ENCODE peak calls at places on chromosomes 7 and 10, in nine cellular contexts. One of them, this sample, is unnamed.

GRCh38 chr10:49053998-49054692 is 61.2 kb downstream of the VSTM4 start:
- DNase-seq in K562: no peak
- DNase-seq in HCT116: no peak
- DNase-seq in stomach: no peak
- DNase-seq in IMR-90: no peak
- DNase-seq in transverse colon: no peak
- DNase-seq in ovary: no peak
- DNase-seq in A549: no peak
- DNase-seq in GM12891: no peak
- DNase-seq in this sample: no peak

GRCh38 chr10:70889291-70889690 is 926 bp upstream of the PCBD1 start:
- DNase-seq in IMR-90: no peak
- DNase-seq in GM12891: no peak
- DNase-seq in K562: no peak
- DNase-seq in transverse colon: no peak
- DNase-seq in HCT116: no peak
- DNase-seq in stomach: no peak
- DNase-seq in ovary: no peak
- DNase-seq in A549: no peak
- DNase-seq in this sample: no peak

GRCh38 chr7:128876978-128877755 is 14.5 kb downstream of the ATP6V1F start:
- DNase-seq in transverse colon: no peak
- DNase-seq in IMR-90: no peak
- DNase-seq in ovary: peak
- DNase-seq in HCT116: no peak
- DNase-seq in stomach: no peak
- DNase-seq in K562: no peak
- DNase-seq in A549: no peak
- DNase-seq in GM12891: no peak
- DNase-seq in this sample: no peak

GRCh38 chr10:100978896-100979185 is 8.5 kb downstream of the MRPL43 start:
- DNase-seq in GM12891: no peak
- DNase-seq in HCT116: no peak
- DNase-seq in stomach: no peak
- DNase-seq in IMR-90: no peak
- DNase-seq in K562: no peak
- DNase-seq in transverse colon: no peak
- DNase-seq in A549: no peak
- DNase-seq in ovary: no peak
- DNase-seq in this sample: no peak

GRCh38 chr7:7178081-7178480 is 4.3 kb upstream of the C1GALT1 start:
- DNase-seq in GM12891: no peak
- DNase-seq in IMR-90: no peak
- DNase-seq in stomach: no peak
- DNase-seq in ovary: no peak
- DNase-seq in HCT116: no peak
- DNase-seq in transverse colon: no peak
- DNase-seq in K562: no peak
- DNase-seq in A549: no peak
- DNase-seq in this sample: no peak

GRCh38 chr10:57579926-57580325 is 687.8 kb downstream of the IPMK start:
- DNase-seq in IMR-90: peak
- DNase-seq in HCT116: no peak
- DNase-seq in transverse colon: no peak
- DNase-seq in stomach: no peak
- DNase-seq in GM12891: no peak
- DNase-seq in ovary: no peak
- DNase-seq in K562: no peak
- DNase-seq in A549: peak
- DNase-seq in this sample: no peak

GRCh38 chr7:16078076-16078952 is 343.0 kb downstream of the CRPPA start:
- DNase-seq in GM12891: no peak
- DNase-seq in HCT116: peak
- DNase-seq in A549: peak
- DNase-seq in ovary: no peak
- DNase-seq in K562: peak
- DNase-seq in stomach: no peak
- DNase-seq in transverse colon: no peak
- DNase-seq in IMR-90: peak
- DNase-seq in this sample: no peak

GRCh38 chr7:30469303-30469702 is 9.3 kb downstream of the NOD1 start:
- DNase-seq in A549: peak
- DNase-seq in GM12891: no peak
- DNase-seq in HCT116: peak
- DNase-seq in IMR-90: peak
- DNase-seq in ovary: peak
- DNase-seq in stomach: no peak
- DNase-seq in K562: no peak
- DNase-seq in transverse colon: peak
- DNase-seq in this sample: peak

GRCh38 chr7:10412426-10413019 is 561.1 kb upstream of the PHF14 start:
- DNase-seq in GM12891: no peak
- DNase-seq in HCT116: peak
- DNase-seq in IMR-90: peak
- DNase-seq in stomach: no peak
- DNase-seq in K562: peak
- DNase-seq in A549: peak
- DNase-seq in ovary: no peak
- DNase-seq in transverse colon: no peak
- DNase-seq in this sample: no peak

GRCh38 chr10:71921319-71922027 is 42.7 kb upstream of the CHST3 start:
- DNase-seq in ovary: peak
- DNase-seq in transverse colon: peak
- DNase-seq in IMR-90: no peak
- DNase-seq in GM12891: no peak
- DNase-seq in stomach: no peak
- DNase-seq in A549: no peak
- DNase-seq in K562: no peak
- DNase-seq in HCT116: no peak
- DNase-seq in this sample: no peak

GRCh38 chr7:46616636-46617035 is 695.6 kb upstream of the IGFBP3 start:
- DNase-seq in K562: no peak
- DNase-seq in transverse colon: no peak
- DNase-seq in stomach: no peak
- DNase-seq in HCT116: no peak
- DNase-seq in ovary: no peak
- DNase-seq in GM12891: no peak
- DNase-seq in A549: no peak
- DNase-seq in IMR-90: peak
- DNase-seq in this sample: no peak

GRCh38 chr7:141145630-141145982 is 71.7 kb downstream of the TMEM178B start:
- DNase-seq in A549: no peak
- DNase-seq in ovary: no peak
- DNase-seq in GM12891: no peak
- DNase-seq in stomach: no peak
- DNase-seq in HCT116: no peak
- DNase-seq in transverse colon: no peak
- DNase-seq in IMR-90: no peak
- DNase-seq in K562: no peak
- DNase-seq in this sample: no peak

GRCh38 chr10:35937538-35937937 is 295.4 kb upstream of the FZD8 start:
- DNase-seq in GM12891: no peak
- DNase-seq in HCT116: no peak
- DNase-seq in K562: no peak
- DNase-seq in ovary: no peak
- DNase-seq in transverse colon: no peak
- DNase-seq in IMR-90: no peak
- DNase-seq in A549: no peak
- DNase-seq in stomach: no peak
- DNase-seq in this sample: no peak

DNA sequence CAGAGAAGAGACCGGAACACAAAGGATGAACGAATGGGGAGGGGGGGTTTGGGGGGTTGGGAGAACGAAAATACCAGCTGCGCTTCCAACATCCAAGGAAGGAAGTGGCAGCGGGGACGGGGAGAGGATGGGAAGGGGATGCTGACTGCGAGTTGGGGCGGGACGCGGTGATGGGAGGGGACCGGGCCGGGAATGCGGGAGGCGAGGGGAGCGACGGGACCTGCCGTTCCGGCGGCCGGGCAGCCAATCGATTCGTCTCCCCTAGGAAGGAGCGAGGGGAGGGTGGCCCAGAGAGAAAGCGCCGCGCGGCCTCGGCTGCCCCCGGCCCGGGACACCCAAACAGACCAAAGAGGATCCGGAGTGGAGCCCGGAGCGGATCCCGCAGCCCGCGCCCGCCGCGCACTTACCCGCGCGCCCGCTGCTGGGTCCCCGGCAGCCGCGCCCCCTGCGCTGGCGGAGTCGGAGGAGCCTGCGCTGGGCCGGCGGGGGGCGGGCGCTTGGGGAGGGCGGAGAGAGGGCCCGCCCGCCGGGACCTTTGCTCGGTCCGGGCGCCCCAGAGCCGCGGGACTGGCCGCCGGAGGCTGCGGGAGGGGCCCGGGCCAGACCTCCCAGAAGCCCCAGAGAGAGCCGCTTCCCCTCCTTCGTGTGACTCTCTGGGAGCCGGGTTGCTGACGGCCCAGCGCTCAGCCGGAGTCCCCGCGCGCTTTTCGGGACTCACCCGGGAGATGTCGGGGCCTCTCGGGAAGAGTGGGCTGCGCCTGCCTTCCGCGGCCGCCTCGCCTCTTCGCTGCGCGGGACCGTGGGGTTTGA is at the start of gene GSDME:
- DNase-seq in transverse colon: peak
- DNase-seq in stomach: peak
- DNase-seq in IMR-90: peak
- DNase-seq in HCT116: no peak
- DNase-seq in A549: peak
- DNase-seq in ovary: peak
- DNase-seq in GM12891: peak
- DNase-seq in K562: peak
- DNase-seq in this sample: no peak
- TF ChIP-seq POLR2A in transverse colon: no peak
- TF ChIP-seq POLR2A in stomach: no peak
- TF ChIP-seq POLR2A in IMR-90: no peak
- TF ChIP-seq POLR2A in HCT116: peak
- TF ChIP-seq POLR2A in A549: no peak
- TF ChIP-seq POLR2A in ovary: peak
- TF ChIP-seq POLR2A in GM12891: no peak
- TF ChIP-seq POLR2A in K562: no peak
- TF ChIP-seq POLR2A in this sample: no peak

GRCh38 chr10:104231784-104232612 is at the start of gene CFAP43:
- DNase-seq in A549: peak
- DNase-seq in stomach: peak
- DNase-seq in GM12891: peak
- DNase-seq in transverse colon: peak
- DNase-seq in IMR-90: peak
- DNase-seq in K562: peak
- DNase-seq in ovary: peak
- DNase-seq in HCT116: peak
- DNase-seq in this sample: no peak
- TF ChIP-seq POLR2A in A549: peak
- TF ChIP-seq POLR2A in stomach: no peak
- TF ChIP-seq POLR2A in GM12891: no peak
- TF ChIP-seq POLR2A in transverse colon: peak
- TF ChIP-seq POLR2A in IMR-90: no peak
- TF ChIP-seq POLR2A in K562: peak
- TF ChIP-seq POLR2A in ovary: peak
- TF ChIP-seq POLR2A in HCT116: no peak
- TF ChIP-seq POLR2A in this sample: no peak

DNA sequence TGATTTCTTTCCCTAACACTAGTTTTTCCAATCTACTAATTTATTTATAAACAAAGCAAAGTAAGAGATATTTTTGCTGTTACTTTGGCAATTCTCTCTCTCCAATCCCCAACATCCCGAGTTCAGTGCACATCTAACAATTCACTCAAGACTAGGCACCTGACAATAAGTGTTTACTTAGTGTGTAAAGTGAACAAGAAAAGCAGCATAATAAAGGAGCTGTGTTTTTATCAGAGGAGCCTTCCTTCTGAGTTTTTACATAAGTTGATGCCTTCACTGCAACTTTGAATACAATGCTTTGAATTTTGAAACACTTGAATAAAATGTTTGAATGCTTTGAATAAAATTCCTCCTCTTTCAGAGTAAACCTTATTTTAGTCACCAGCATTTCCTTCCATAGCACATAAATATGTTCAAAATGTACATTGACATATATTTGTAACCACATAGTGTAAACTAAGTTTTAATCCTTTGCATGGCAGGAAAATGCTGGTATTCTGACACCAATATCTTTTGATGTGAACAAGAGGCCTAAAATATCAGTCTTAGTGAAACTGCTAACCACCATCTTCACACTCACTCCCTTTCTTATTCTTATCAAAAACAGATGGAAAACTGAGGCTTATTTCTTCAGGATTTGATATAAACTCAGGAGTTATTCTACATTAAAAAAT is 11.4 kb downstream of the PDK4 start:
- DNase-seq in K562: no peak
- DNase-seq in transverse colon: no peak
- DNase-seq in GM12891: no peak
- DNase-seq in IMR-90: no peak
- DNase-seq in ovary: no peak
- DNase-seq in A549: no peak
- DNase-seq in stomach: no peak
- DNase-seq in HCT116: no peak
- DNase-seq in this sample: no peak
- TF ChIP-seq POLR2A in K562: no peak
- TF ChIP-seq POLR2A in transverse colon: no peak
- TF ChIP-seq POLR2A in GM12891: no peak
- TF ChIP-seq POLR2A in IMR-90: no peak
- TF ChIP-seq POLR2A in ovary: no peak
- TF ChIP-seq POLR2A in A549: no peak
- TF ChIP-seq POLR2A in stomach: no peak
- TF ChIP-seq POLR2A in HCT116: no peak
- TF ChIP-seq POLR2A in this sample: no peak

GRCh38 chr7:1502845-1503244 is 1.3 kb downstream of the INTS1 start:
- DNase-seq in transverse colon: no peak
- DNase-seq in stomach: no peak
- DNase-seq in A549: no peak
- DNase-seq in ovary: peak
- DNase-seq in IMR-90: no peak
- DNase-seq in GM12891: no peak
- DNase-seq in HCT116: no peak
- DNase-seq in K562: no peak
- DNase-seq in this sample: no peak

GRCh38 chr7:1501487-1502270 is 2.5 kb downstream of the INTS1 start:
- DNase-seq in transverse colon: no peak
- DNase-seq in GM12891: no peak
- DNase-seq in IMR-90: no peak
- DNase-seq in ovary: peak
- DNase-seq in stomach: no peak
- DNase-seq in A549: no peak
- DNase-seq in K562: no peak
- DNase-seq in HCT116: no peak
- DNase-seq in this sample: no peak

GRCh38 chr7:1505731-1506550 is 1.8 kb upstream of the INTS1 start:
- DNase-seq in K562: no peak
- DNase-seq in transverse colon: no peak
- DNase-seq in ovary: peak
- DNase-seq in IMR-90: no peak
- DNase-seq in A549: no peak
- DNase-seq in stomach: no peak
- DNase-seq in HCT116: no peak
- DNase-seq in GM12891: no peak
- DNase-seq in this sample: no peak

GRCh38 chr7:1503390-1503789 is 799 bp downstream of the INTS1 start:
- DNase-seq in IMR-90: no peak
- DNase-seq in transverse colon: no peak
- DNase-seq in GM12891: no peak
- DNase-seq in ovary: peak
- DNase-seq in HCT116: no peak
- DNase-seq in stomach: no peak
- DNase-seq in K562: no peak
- DNase-seq in A549: no peak
- DNase-seq in this sample: no peak

GRCh38 chr7:1503816-1504775 is at the start of gene INTS1:
- DNase-seq in ovary: peak
- DNase-seq in K562: peak
- DNase-seq in GM12891: peak
- DNase-seq in transverse colon: peak
- DNase-seq in stomach: peak
- DNase-seq in IMR-90: peak
- DNase-seq in A549: peak
- DNase-seq in HCT116: peak
- DNase-seq in this sample: no peak
- TF ChIP-seq POLR2A in ovary: peak
- TF ChIP-seq POLR2A in K562: peak
- TF ChIP-seq POLR2A in GM12891: peak
- TF ChIP-seq POLR2A in transverse colon: peak
- TF ChIP-seq POLR2A in stomach: no peak
- TF ChIP-seq POLR2A in IMR-90: peak
- TF ChIP-seq POLR2A in A549: peak
- TF ChIP-seq POLR2A in HCT116: peak
- TF ChIP-seq POLR2A in this sample: no peak